ENCODE peak calls at places on chromosomes 3 and 15, in eight cellular contexts. F is left lung, H is cardiac fibroblast, J is HFF-Myc, D is heart left ventricle, L is brain microvascular endothelial cell, S is WERI-Rb-1, Y is endodermal cell. V is an unnamed sample.

GRCh38 chr15:77327168-77327567 is 92.7 kb downstream of the PEAK1 start:
- DNase-seq in F (no peak), H (peak; percentile 20), J (no peak), D (no peak), L (no peak), S (no peak), Y (no peak), V (no peak)

GRCh38 chr3:9876991-9877390 is 3.1 kb downstream of the CIDEC start:
- DNase-seq in F (no peak), H (no peak), J (no peak), D (no peak), L (no peak), S (no peak), Y (no peak), V (no peak)

GRCh38 chr3:24545917-24546316 is 51.3 kb upstream of the THRB start:
- DNase-seq in F (peak; percentile 38), H (peak; percentile 7), J (no peak), D (no peak), L (no peak), S (no peak), Y (no peak), V (no peak)

GRCh38 chr3:192848371-192849233 is 69.1 kb downstream of the MB21D2 start:
- DNase-seq in F (no peak), H (peak; percentile 57), J (no peak), D (no peak), L (peak; percentile 42), S (no peak), Y (no peak), V (no peak)

GRCh38 chr3:100602506-100603444 is 6.6 kb upstream of the ADGRG7 start:
- DNase-seq in F (no peak), H (peak; percentile 25), J (no peak), D (no peak), L (peak; percentile 43), S (no peak), Y (peak; percentile 76), V (no peak)

GRCh38 chr3:15948403-15948802 is 150.6 kb upstream of the ANKRD28 start:
- DNase-seq in F (no peak), H (no peak), J (no peak), D (no peak), L (no peak), S (no peak), Y (no peak), V (no peak)

GRCh38 chr3:48238506-48239085 is 2.3 kb upstream of the ZNF589 start:
- DNase-seq in F (no peak), H (no peak), J (no peak), D (peak; percentile 2), L (no peak), S (no peak), Y (no peak), V (no peak)

GRCh38 chr3:27639271-27639670 is 82.9 kb downstream of the EOMES start:
- DNase-seq in F (no peak), H (no peak), J (no peak), D (no peak), L (no peak), S (no peak), Y (no peak), V (no peak)

GRCh38 chr3:12308517-12308916 is 19.6 kb downstream of the PPARG start:
- DNase-seq in F (no peak), H (peak; percentile 95), J (peak; percentile 76), D (no peak), L (peak; percentile 75), S (no peak), Y (no peak), V (no peak)

GRCh38 chr15:33047077-33047476 is 147.4 kb downstream of the FMN1 start:
- DNase-seq in F (no peak), H (no peak), J (no peak), D (no peak), L (no peak), S (no peak), Y (no peak), V (no peak)

GRCh38 chr3:174023445-174023844 is 625.9 kb downstream of the NLGN1 start:
- DNase-seq in F (no peak), H (no peak), J (no peak), D (no peak), L (no peak), S (no peak), Y (no peak), V (no peak)

GRCh38 chr15:80072285-80072684 is 12.8 kb downstream of the ZFAND6 start:
- DNase-seq in F (no peak), H (peak; percentile 94), J (peak; percentile 87), D (no peak), L (peak; percentile 77), S (peak; percentile 26), Y (no peak), V (peak; percentile 16)

GRCh38 chr15:69755571-69756310 is 303.1 kb downstream of the RPLP1 start:
- DNase-seq in F (no peak), H (peak; percentile 58), J (no peak), D (peak; percentile 67), L (no peak), S (no peak), Y (no peak), V (no peak)

GRCh38 chr3:47536221-47536891 is 22.8 kb upstream of the ELP6 start:
- DNase-seq in F (no peak), H (no peak), J (no peak), D (no peak), L (no peak), S (peak; percentile 68), Y (no peak), V (no peak)

GRCh38 chr3:191768421-191768820 is 307.5 kb downstream of the PYDC2 start:
- DNase-seq in F (no peak), H (no peak), J (no peak), D (no peak), L (no peak), S (no peak), Y (peak; percentile 72), V (no peak)

GRCh38 chr15:47410243-47410642 is 307.1 kb upstream of the SEMA6D start:
- DNase-seq in F (no peak), H (no peak), J (no peak), D (no peak), L (no peak), S (no peak), Y (no peak), V (no peak)

GRCh38 chr15:97909291-97909891 is 51.1 kb upstream of the ARRDC4 start:
- DNase-seq in F (peak; percentile 55), H (peak; percentile 65), J (peak; percentile 54), D (no peak), L (peak; percentile 50), S (peak; percentile 44), Y (peak; percentile 91), V (peak; percentile 67)

GRCh38 chr15:40487816-40488682 is 17.3 kb downstream of the CHST14 start:
- DNase-seq in F (no peak), H (no peak), J (no peak), D (no peak), L (no peak), S (no peak), Y (peak; percentile 36), V (no peak)

GRCh38 chr3:60948488-60948887 is 302.8 kb downstream of the FHIT start:
- DNase-seq in F (no peak), H (peak; percentile 39), J (no peak), D (no peak), L (peak; percentile 28), S (no peak), Y (no peak), V (no peak)

GRCh38 chr3:141000027-141000663 is 51.0 kb upstream of the SPSB4 start:
- DNase-seq in F (peak; percentile 61), H (peak; percentile 66), J (peak; percentile 16), D (peak; percentile 75), L (peak; percentile 62), S (peak; percentile 77), Y (peak; percentile 93), V (peak; percentile 83)

GRCh38 chr15:27784107-27784506 is 315.0 kb downstream of the OCA2 start:
- DNase-seq in F (no peak), H (no peak), J (no peak), D (no peak), L (no peak), S (no peak), Y (no peak), V (no peak)

GRCh38 chr15:99981223-99981647 is 248.0 kb upstream of the LYSMD4 start:
- DNase-seq in F (no peak), H (no peak), J (no peak), D (no peak), L (no peak), S (peak; percentile 24), Y (peak; percentile 77), V (no peak)
- TF ChIP-seq CTCF in F (no peak), H (no peak), J (no peak), D (peak; percentile 23), L (no peak), S (peak; percentile 20), Y (peak; percentile 67), V (peak; percentile 24)

GRCh38 chr3:194070220-194070633 is 65.7 kb upstream of the HES1 start:
- DNase-seq in F (no peak), H (no peak), J (no peak), D (no peak), L (no peak), S (no peak), Y (no peak), V (no peak)
- H3K4me3 ChIP-seq in F (peak overlapping the region; percentile 41), H (peak overlapping the region; percentile 52), J (peak overlapping the region; percentile 37), D (peak overlapping the region; percentile 45), L (peak overlapping the region; percentile 36), S (peak overlapping the region; percentile 39), Y (no peak overlapping the region), V (no peak overlapping the region)

DNA sequence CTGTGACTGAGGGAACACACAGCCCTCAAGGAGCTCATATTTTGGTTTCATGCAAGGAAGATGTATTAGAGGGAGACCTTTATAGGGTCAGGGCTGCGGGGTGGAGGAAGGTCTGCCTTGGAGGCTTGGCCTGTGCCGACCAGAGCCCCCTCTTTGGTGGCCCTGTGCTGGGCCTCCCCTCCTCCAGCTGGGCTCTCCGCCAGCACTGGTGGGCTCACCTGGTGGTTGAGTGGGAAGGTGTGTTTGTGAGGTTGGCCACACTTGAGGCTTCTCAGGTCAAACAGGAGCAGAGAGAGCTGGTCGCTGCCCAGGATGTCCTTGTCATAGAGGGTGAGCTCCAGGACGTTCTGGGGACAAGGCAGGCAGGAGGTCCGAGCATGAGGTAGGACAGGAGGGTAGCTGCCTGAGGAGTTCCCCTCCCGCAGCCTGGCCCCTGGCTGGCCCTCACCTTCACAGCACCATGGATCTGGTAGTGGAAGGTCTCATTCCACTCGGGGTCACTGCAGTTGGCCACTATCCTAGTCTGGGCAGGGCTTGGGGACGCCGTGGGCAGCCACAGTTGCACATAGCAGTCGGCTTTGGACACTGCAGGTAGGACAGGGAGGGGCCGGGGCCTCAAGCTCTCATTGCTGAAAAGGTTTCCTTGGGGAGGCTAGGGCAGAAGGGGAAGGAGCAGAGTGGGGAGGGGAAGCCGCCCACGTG is 2.4 kb downstream of the PLA2G4F start:
- DNase-seq in F (no peak), H (no peak), J (no peak), D (no peak), L (no peak), S (no peak), Y (no peak), V (no peak)
- TF ChIP-seq CTCF in F (no peak), H (no peak), J (no peak), D (no peak), L (no peak), S (no peak), Y (no peak), V (no peak)

GRCh38 chr3:111073186-111073585 is 1.6 kb downstream of the NECTIN3 start:
- DNase-seq in F (no peak), H (peak; percentile 60), J (no peak), D (no peak), L (peak; percentile 20), S (no peak), Y (no peak), V (no peak)
- H3K4me3 ChIP-seq in F (peak overlapping the region; percentile 70), H (peak overlapping the region; percentile 91), J (peak overlapping the region; percentile 81), D (peak overlapping the region; percentile 97), L (peak overlapping the region; percentile 86), S (peak overlapping the region; percentile 73), Y (peak overlapping the region; percentile 79), V (peak overlapping the region; percentile 61)

V was measured in BE2C.